ENCODE peak calls at places on chromosomes 4 and X, in nine cellular contexts. Q is lower lobe of right lung; B is HepG2; J is IMR-90; C is upper lobe of left lung; E is WERI-Rb-1; L is CD8-positive, alpha-beta memory T cell; R is left ventricle myocardium inferior; P is pancreas. G is an unnamed sample. For H3K36me3, the result is how much of the 10 kb centered on the place peaks cover.

GRCh38 chr4:54228064-54228527 is 997 bp upstream of the PDGFRA start:
- DNase-seq in E (no peak), J (peak), L (no peak), R (peak), P (peak), Q (peak), B (peak), C (peak), G (peak)

GRCh38 chr4:57320217-57320616 is 210.0 kb upstream of the IGFBP7 start:
- DNase-seq in P (no peak), B (no peak), R (no peak), J (no peak), Q (no peak), L (no peak), E (no peak), C (no peak), G (no peak)

GRCh38 chr4:31375936-31376335 is 655.8 kb downstream of the PCDH7 start:
- DNase-seq in P (no peak), B (no peak), J (no peak), Q (no peak), C (no peak), E (no peak), R (no peak), L (no peak), G (no peak)

GRCh38 chrX:11462648-11463047 is 169.4 kb downstream of the AMELX start:
- DNase-seq in P (no peak), L (no peak), E (no peak), C (no peak), R (no peak), J (no peak), B (no peak), Q (no peak), G (no peak)

GRCh38 chr4:70704333-70705145 is 16.2 kb downstream of the UTP3 start:
- DNase-seq in C (peak), R (peak), B (peak), L (peak), E (peak), Q (peak), J (peak), P (peak), G (peak)

GRCh38 chrX:151084454-151084853 is 91.9 kb upstream of the GPR50 start:
- DNase-seq in P (no peak), C (no peak), E (no peak), B (no peak), Q (no peak), R (no peak), L (no peak), J (no peak), G (no peak)

GRCh38 chr4:108486046-108486445 is 134.3 kb upstream of the RPL34 start:
- DNase-seq in R (no peak), Q (no peak), B (no peak), C (no peak), J (no peak), P (no peak), E (no peak), L (no peak), G (no peak)

GRCh38 chrX:23803931-23804381 is 21.0 kb downstream of the SAT1 start:
- DNase-seq in P (no peak), L (no peak), Q (peak), B (peak), J (peak), C (peak), E (no peak), R (peak), G (no peak)

GRCh38 chr4:133190098-133190497 is 41.0 kb downstream of the PCDH10 start:
- DNase-seq in L (no peak), P (no peak), B (no peak), C (no peak), Q (no peak), E (no peak), J (peak), R (no peak), G (no peak)

GRCh38 chrX:3711331-3711917 is 2.0 kb downstream of the PRKX start:
- DNase-seq in C (peak), Q (no peak), J (no peak), P (no peak), L (peak), R (peak), E (no peak), B (no peak), G (no peak)

GRCh38 chrX:68387786-68388185 is 45.5 kb downstream of the OPHN1 start:
- DNase-seq in E (no peak), P (no peak), L (no peak), C (no peak), J (no peak), B (no peak), R (no peak), Q (no peak), G (no peak)

GRCh38 chr4:119010909-119011606 is 122.4 kb downstream of the SYNPO2 start:
- DNase-seq in R (no peak), P (no peak), L (no peak), B (no peak), J (no peak), C (peak), E (no peak), Q (peak), G (no peak)

GRCh38 chr4:145830699-145831098 is 107.9 kb downstream of the ZNF827 start:
- DNase-seq in B (no peak), R (no peak), E (no peak), J (no peak), Q (no peak), C (no peak), L (no peak), P (no peak), G (no peak)

GRCh38 chrX:70208479-70208878 is 26.0 kb upstream of the AWAT1 start:
- DNase-seq in Q (no peak), B (no peak), R (no peak), P (no peak), J (peak), C (no peak), E (no peak), L (no peak), G (no peak)

GRCh38 chr4:72314869-72315268 is 254.2 kb downstream of the ADAMTS3 start:
- DNase-seq in P (no peak), J (peak), E (no peak), R (no peak), Q (no peak), C (no peak), L (no peak), B (no peak), G (no peak)

GRCh38 chr4:24141836-24142235 is 252.0 kb upstream of the PPARGC1A start:
- DNase-seq in P (no peak), C (no peak), R (no peak), J (no peak), B (no peak), Q (no peak), E (no peak), L (no peak), G (no peak)

GRCh38 chrX:136207546-136207945 is 43.7 kb downstream of the MAP7D3 start:
- DNase-seq in J (no peak), R (no peak), E (no peak), B (no peak), C (no peak), P (no peak), Q (no peak), L (no peak), G (no peak)

GRCh38 chr4:136831553-136831952 is 700.7 kb downstream of the PCDH18 start:
- DNase-seq in L (no peak), C (no peak), P (no peak), E (peak), J (no peak), Q (no peak), B (no peak), R (no peak), G (no peak)

GRCh38 chr4:79467246-79467932 is 59.4 kb upstream of the GK2 start:
- DNase-seq in B (no peak), C (no peak), J (no peak), Q (no peak), L (no peak), E (no peak), R (no peak), P (no peak), G (no peak)

GRCh38 chr4:155060419-155060818 is 148.0 kb upstream of the NPY2R start:
- DNase-seq in R (peak), P (no peak), E (no peak), C (no peak), Q (no peak), J (no peak), B (no peak), L (no peak), G (no peak)

GRCh38 chr4:6910960-6911874 is 1.6 kb downstream of the TBC1D14 start:
- DNase-seq in E (no peak), C (no peak), B (no peak), J (no peak), R (no peak), L (no peak), P (no peak), Q (no peak), G (no peak)

GRCh38 chr4:120724656-120725055 is 197.9 kb downstream of the PRDM5 start:
- DNase-seq in E (no peak), C (no peak), R (no peak), L (no peak), P (no peak), Q (no peak), J (no peak), B (no peak), G (no peak)

GRCh38 chr4:139515531-139515958 is 40.5 kb downstream of the SETD7 start:
- DNase-seq in P (no peak), C (no peak), Q (no peak), L (no peak), E (no peak), J (no peak), B (no peak), R (no peak), G (no peak)

GRCh38 chr4:139508581-139509237 is 47.3 kb downstream of the SETD7 start:
- DNase-seq in Q (no peak), C (no peak), J (no peak), B (no peak), E (no peak), P (no peak), L (no peak), R (no peak), G (no peak)

GRCh38 chr4:139509727-139510410 is 46.1 kb downstream of the SETD7 start:
- DNase-seq in L (no peak), B (peak), C (no peak), Q (no peak), P (peak), E (peak), J (no peak), R (no peak), G (no peak)

GRCh38 chr4:139514382-139515059 is 41.5 kb downstream of the SETD7 start:
- DNase-seq in J (no peak), E (no peak), B (no peak), L (no peak), P (no peak), C (no peak), R (no peak), Q (no peak), G (no peak)

GRCh38 chr4:139511320-139511719 is 44.7 kb downstream of the SETD7 start:
- DNase-seq in R (no peak), P (no peak), C (no peak), E (no peak), L (no peak), Q (no peak), J (no peak), B (no peak), G (no peak)
- H3K36me3 ChIP-seq in R (half or more), P (under half), C (under half), E (under half), L (under half), Q (half or more), J (under half), B (under half), G (under half)

DNA sequence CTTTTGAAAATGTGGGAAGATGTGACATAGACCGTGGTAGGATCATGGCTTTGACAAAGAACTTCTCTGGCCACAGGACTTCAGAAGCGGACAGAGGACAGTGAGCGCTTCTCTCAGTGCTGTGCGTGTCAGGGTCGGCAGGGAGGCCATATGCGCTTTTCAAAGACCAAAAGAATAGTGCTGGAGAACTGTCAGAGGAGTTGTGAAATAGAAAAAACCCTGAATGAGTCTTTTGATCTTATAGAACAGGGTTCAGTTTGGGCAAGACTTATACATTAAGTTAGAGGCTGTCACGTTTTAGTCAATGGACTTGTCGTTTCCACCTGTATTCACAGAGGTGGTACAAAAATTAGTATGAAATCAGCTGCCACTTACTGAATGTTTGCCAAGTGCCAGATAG is 77.4 kb downstream of the PTTG2 start:
- DNase-seq in J (no peak), L (no peak), C (no peak), R (no peak), E (no peak), P (no peak), Q (no peak), B (peak), G (no peak)
- H3K36me3 ChIP-seq in J (under half), L (under half), C (under half), R (half or more), E (under half), P (under half), Q (under half), B (under half), G (under half)

GRCh38 chr4:103108547-103108946 is 8.9 kb upstream of the BDH2 start:
- DNase-seq in Q (no peak), E (no peak), B (no peak), J (no peak), L (no peak), C (no peak), R (no peak), P (no peak), G (no peak)
- H3K36me3 ChIP-seq in Q (under half), E (under half), B (under half), J (under half), L (under half), C (under half), R (under half), P (under half), G (under half)

GRCh38 chr4:98618670-98619069 is 39.7 kb downstream of the TSPAN5 start:
- DNase-seq in E (no peak), B (no peak), P (no peak), Q (no peak), C (no peak), L (no peak), J (no peak), R (no peak), G (no peak)
- H3K36me3 ChIP-seq in E (under half), B (under half), P (under half), Q (under half), C (under half), L (under half), J (under half), R (under half), G (under half)

GRCh38 chrX:154366666-154367055 is 7.8 kb downstream of the FLNA start:
- DNase-seq in C (no peak), Q (no peak), B (no peak), L (no peak), E (no peak), R (peak), P (no peak), J (no peak), G (no peak)

GRCh38 chrX:154367474-154368308 is 6.7 kb downstream of the FLNA start:
- DNase-seq in L (no peak), Q (no peak), C (no peak), B (no peak), P (no peak), J (no peak), E (no peak), R (no peak), G (no peak)

GRCh38 chrX:154363706-154364439 is 10.6 kb downstream of the FLNA start:
- DNase-seq in C (no peak), Q (no peak), B (no peak), E (no peak), L (no peak), J (no peak), R (no peak), P (no peak), G (no peak)

GRCh38 chrX:154365052-154365600 is 9.3 kb downstream of the FLNA start:
- DNase-seq in R (no peak), E (no peak), Q (no peak), B (no peak), J (no peak), P (no peak), C (no peak), L (no peak), G (no peak)

DNA sequence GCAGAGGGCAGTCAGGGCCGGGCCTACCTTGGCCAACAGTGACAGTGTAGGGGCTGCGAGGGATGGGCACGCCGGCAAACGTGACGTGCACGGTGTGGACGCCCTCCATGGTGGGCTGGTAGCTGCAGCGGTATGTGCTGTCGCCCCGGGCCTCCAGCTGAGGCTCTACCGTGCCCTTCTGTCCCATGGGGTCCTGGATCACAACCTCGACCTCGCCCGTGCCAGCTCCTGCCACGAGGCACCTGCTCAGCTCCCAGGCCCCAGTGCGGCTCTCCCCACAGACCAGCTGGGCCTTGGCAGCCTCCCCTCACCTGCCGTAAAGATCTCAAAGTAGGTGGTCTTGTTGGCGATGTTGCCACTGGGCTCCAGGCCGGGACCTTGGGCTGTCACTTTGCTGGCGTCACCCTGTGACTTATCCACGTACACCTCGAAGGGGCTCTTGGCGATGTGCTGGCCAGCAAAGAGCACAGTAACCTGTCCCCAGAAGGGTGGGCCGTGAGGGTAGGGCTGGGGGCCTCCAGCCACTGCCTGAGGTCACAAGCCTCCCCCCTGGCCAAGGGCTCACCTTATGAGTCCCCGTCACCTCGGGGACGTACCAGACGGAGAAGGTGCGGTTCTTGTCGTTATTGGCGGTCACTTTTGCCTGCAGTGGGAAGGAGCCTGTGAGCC is 8.3 kb downstream of the FLNA start:
- DNase-seq in L (no peak), C (no peak), E (no peak), B (no peak), R (no peak), P (no peak), J (no peak), Q (no peak), G (no peak)
- H3K36me3 ChIP-seq in L (half or more), C (half or more), E (half or more), B (under half), R (half or more), P (under half), J (half or more), Q (half or more), G (under half)

GRCh38 chr4:1323280-1323634 is 23.8 kb upstream of the UVSSA start:
- DNase-seq in P (no peak), B (no peak), J (no peak), R (no peak), E (no peak), Q (peak), C (no peak), L (no peak), G (no peak)

GRCh38 chr4:1325681-1326635 is 21.1 kb upstream of the UVSSA start:
- DNase-seq in P (no peak), E (no peak), L (no peak), J (no peak), Q (peak), R (no peak), C (no peak), B (no peak), G (no peak)

GRCh38 chr4:1321946-1322650 is 24.9 kb upstream of the UVSSA start:
- DNase-seq in C (no peak), Q (peak), L (no peak), P (no peak), R (no peak), B (no peak), J (no peak), E (no peak), G (no peak)

GRCh38 chr4:1325176-1325480 is 21.9 kb upstream of the UVSSA start:
- DNase-seq in P (no peak), Q (peak), E (no peak), C (no peak), J (no peak), R (no peak), L (no peak), B (no peak), G (no peak)

GRCh38 chr4:1323635-1324442 is 23.2 kb upstream of the UVSSA start:
- DNase-seq in P (no peak), J (peak), L (no peak), R (no peak), E (no peak), C (no peak), Q (no peak), B (no peak), G (no peak)
- H3K36me3 ChIP-seq in P (under half), J (half or more), L (under half), R (half or more), E (half or more), C (under half), Q (half or more), B (half or more), G (under half)

GRCh38 chrX:132063862-132064261 is 40.8 kb downstream of the STK26 start:
- DNase-seq in P (no peak), E (no peak), Q (no peak), L (no peak), J (no peak), B (no peak), C (no peak), R (no peak), G (no peak)
- H3K36me3 ChIP-seq in P (under half), E (under half), Q (under half), L (under half), J (under half), B (under half), C (under half), R (under half), G (under half)

GRCh38 chr4:183300660-183301059 is 19.4 kb downstream of the CLDN22 start:
- DNase-seq in B (no peak), P (no peak), L (no peak), R (no peak), E (no peak), Q (no peak), J (no peak), C (no peak), G (no peak)
- H3K36me3 ChIP-seq in B (under half), P (under half), L (under half), R (under half), E (under half), Q (under half), J (under half), C (under half), G (under half)

G was measured in ovary.